ENCODE peak calls at places on chromosomes 2 and 18, in seven cellular contexts. W is AG10803, X is heart right ventricle, N is DND-41, F is fibroblast of mammary gland, O is choroid plexus epithelial cell, Y is mucosa of descending colon. Z is an unnamed sample.

GRCh38 chr2:192230864-192231453 is 36.2 kb upstream of the TMEFF2 start:
- DNase-seq in O (peak; percentile 18), F (no peak), Y (no peak), N (no peak), W (no peak), X (no peak), Z (no peak)

GRCh38 chr2:219687882-219688559 is 60.6 kb downstream of the SLC4A3 start:
- DNase-seq in N (no peak), O (no peak), F (no peak), W (no peak), X (no peak), Y (no peak), Z (no peak)

GRCh38 chr2:171325886-171326585 is 107.8 kb downstream of the METTL8 start:
- DNase-seq in N (no peak), Y (no peak), F (no peak), X (no peak), O (no peak), W (no peak), Z (peak; percentile 44)

GRCh38 chr2:150620860-150621259 is 133.4 kb upstream of the RND3 start:
- DNase-seq in Y (no peak), W (no peak), O (peak; percentile 83), N (no peak), F (peak; percentile 81), X (no peak), Z (no peak)

GRCh38 chr2:198177040-198177439 is 372.6 kb downstream of the PLCL1 start:
- DNase-seq in X (no peak), Y (no peak), N (no peak), W (no peak), F (no peak), O (no peak), Z (no peak)

GRCh38 chr2:26100384-26100783 is 66.5 kb downstream of the RAB10 start:
- DNase-seq in N (no peak), F (no peak), Y (no peak), X (no peak), O (no peak), W (no peak), Z (no peak)

GRCh38 chr2:5576015-5576414 is 116.2 kb upstream of the SOX11 start:
- DNase-seq in X (no peak), N (no peak), F (no peak), W (no peak), O (no peak), Y (no peak), Z (no peak)

GRCh38 chr2:240886678-240887574 is 9.0 kb downstream of the MAB21L4 start:
- DNase-seq in X (no peak), O (no peak), F (no peak), Y (no peak), W (no peak), N (no peak), Z (no peak)

GRCh38 chr2:17106418-17106817 is 411.8 kb downstream of the RAD51AP2 start:
- DNase-seq in O (no peak), N (no peak), W (no peak), F (no peak), X (no peak), Y (no peak), Z (no peak)

GRCh38 chr2:46392561-46393351 is 86.6 kb upstream of the TMEM247 start:
- DNase-seq in F (no peak), N (no peak), Y (no peak), O (no peak), W (no peak), X (no peak), Z (no peak)

GRCh38 chr2:141766225-141766624 is 364.6 kb downstream of the LRP1B start:
- DNase-seq in Y (no peak), O (no peak), W (no peak), X (no peak), F (no peak), N (peak; percentile 12), Z (no peak)

GRCh38 chr2:239275037-239275685 is 125.7 kb downstream of the HDAC4 start:
- DNase-seq in Y (peak; percentile 59), F (peak; percentile 99), W (peak; percentile 98), N (peak; percentile 59), O (peak; percentile 99), X (peak; percentile 61), Z (peak; percentile 84)

GRCh38 chr18:63255435-63255834 is 64.1 kb downstream of the BCL2 start:
- DNase-seq in F (no peak), X (no peak), Y (no peak), N (no peak), W (no peak), O (no peak), Z (no peak)

GRCh38 chr18:63254716-63255399 is 64.7 kb downstream of the BCL2 start:
- DNase-seq in X (no peak), O (no peak), N (no peak), Y (no peak), F (no peak), W (no peak), Z (no peak)

GRCh38 chr18:63253428-63254372 is 65.9 kb downstream of the BCL2 start:
- DNase-seq in W (peak; percentile 59), X (no peak), F (peak; percentile 49), N (no peak), O (peak; percentile 70), Y (no peak), Z (no peak)

GRCh38 chr18:63249781-63250180 is 69.8 kb downstream of the BCL2 start:
- DNase-seq in F (no peak), Y (peak; percentile 61), X (no peak), N (no peak), O (peak; percentile 67), W (no peak), Z (peak; percentile 10)

GRCh38 chr18:63253018-63253417 is 66.6 kb downstream of the BCL2 start:
- DNase-seq in O (no peak), F (no peak), Y (no peak), X (no peak), N (no peak), W (no peak), Z (no peak)
- H3K4me3 ChIP-seq in O (no peak overlapping the region), F (no peak overlapping the region), Y (no peak overlapping the region), X (peak overlapping the region; percentile 16), N (no peak overlapping the region), W (no peak overlapping the region), Z (no peak overlapping the region)

DNA sequence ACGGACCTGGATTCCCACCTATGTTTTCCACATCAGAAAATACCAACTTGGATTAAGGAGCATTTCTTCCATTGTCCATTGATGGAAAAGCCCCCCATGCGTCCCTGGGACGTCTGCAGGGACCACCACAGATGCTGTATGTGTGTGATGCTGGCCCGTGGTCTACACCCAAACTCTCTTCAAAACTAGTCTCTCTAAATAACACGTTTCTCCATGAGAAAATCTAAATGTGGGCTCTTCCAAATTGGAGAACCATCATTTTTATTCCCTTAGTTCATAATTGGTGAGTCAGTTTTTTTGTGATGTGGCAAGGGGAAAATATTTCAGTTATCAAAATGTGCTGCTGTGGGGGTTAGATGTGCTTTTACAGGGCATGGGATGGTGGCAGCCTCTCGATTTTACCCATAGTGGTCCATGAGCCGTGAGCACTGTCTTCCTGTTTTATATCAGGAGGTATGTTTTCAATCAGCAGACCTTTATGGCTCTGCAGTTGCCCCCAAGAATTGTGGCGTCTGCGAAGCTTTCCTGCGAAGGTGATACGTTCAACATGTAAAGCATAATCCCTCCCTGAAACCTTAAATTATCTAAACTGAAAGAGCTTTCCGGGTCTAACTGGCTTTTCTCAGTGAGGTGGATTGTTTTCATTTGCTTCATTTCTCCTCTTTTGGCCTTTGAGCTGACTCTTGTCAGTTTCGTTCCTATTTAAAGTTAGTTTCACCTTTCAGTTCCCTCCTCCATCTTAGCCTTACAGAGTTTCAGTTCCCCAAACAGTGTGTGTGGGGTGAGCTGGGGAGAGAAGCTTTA is 78.3 kb downstream of the SETBP1 start:
- DNase-seq in W (no peak), Y (no peak), N (no peak), X (no peak), F (no peak), O (no peak), Z (no peak)
- H3K4me3 ChIP-seq in W (no peak overlapping the region), Y (no peak overlapping the region), N (no peak overlapping the region), X (peak overlapping the region; percentile 6), F (no peak overlapping the region), O (no peak overlapping the region), Z (no peak overlapping the region)

DNA sequence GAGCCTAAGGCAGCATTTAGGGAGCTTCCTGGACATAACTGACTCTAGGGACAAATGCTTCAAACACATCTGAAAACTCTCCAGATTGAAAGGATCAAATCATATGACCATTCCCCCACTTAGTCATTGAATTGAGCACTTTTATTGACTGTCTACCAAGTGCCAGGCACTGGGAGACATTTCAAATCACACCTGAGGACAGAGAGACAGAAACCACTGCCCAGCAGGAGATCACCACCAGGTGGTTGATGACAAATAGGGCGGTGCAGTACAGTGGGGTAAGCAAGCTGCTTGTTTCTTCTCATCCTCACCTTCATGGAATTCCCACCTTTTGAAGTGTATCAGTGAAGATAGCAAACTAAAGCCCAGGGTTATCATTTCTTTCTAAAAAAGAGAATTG is 19.0 kb upstream of the CXCR4 start:
- DNase-seq in W (no peak), X (no peak), F (no peak), N (peak; percentile 60), Y (no peak), O (no peak), Z (no peak)
- H3K4me3 ChIP-seq in W (no peak overlapping the region), X (no peak overlapping the region), F (no peak overlapping the region), N (peak overlapping the region; percentile 10), Y (no peak overlapping the region), O (no peak overlapping the region), Z (no peak overlapping the region)

GRCh38 chr2:238231251-238231793 is 8.5 kb downstream of the HES6 start:
- DNase-seq in W (no peak), Y (peak; percentile 58), X (peak; percentile 66), F (peak; percentile 70), O (peak; percentile 78), N (no peak), Z (peak; percentile 17)

GRCh38 chr2:238233625-238234024 is 6.2 kb downstream of the HES6 start:
- DNase-seq in N (no peak), O (no peak), W (no peak), Y (no peak), F (no peak), X (no peak), Z (no peak)

GRCh38 chr2:238228700-238229099 is 11.1 kb downstream of the HES6 start:
- DNase-seq in Y (peak; percentile 27), N (no peak), O (no peak), X (no peak), F (no peak), W (no peak), Z (no peak)

GRCh38 chr2:238230699-238231098 is 9.1 kb downstream of the HES6 start:
- DNase-seq in W (no peak), N (no peak), Y (no peak), O (no peak), X (no peak), F (no peak), Z (no peak)

GRCh38 chr2:238231809-238232208 is 8.0 kb downstream of the HES6 start:
- DNase-seq in X (no peak), W (no peak), O (no peak), N (no peak), Y (no peak), F (no peak), Z (no peak)
- H3K4me3 ChIP-seq in X (peak overlapping the region; percentile 69), W (no peak overlapping the region), O (no peak overlapping the region), N (no peak overlapping the region), Y (no peak overlapping the region), F (no peak overlapping the region), Z (no peak overlapping the region)

Z was measured in Jurkat, Clone E6-1.